ENCODE peak calls at places on chromosomes 3 and 15, in ten cellular contexts. C, E, V, W, T, A, U, L, Y and K are unnamed samples.

GRCh38 chr15:38168472-38169057 is 84.1 kb upstream of the SPRED1 start:
- DNase-seq in C (no peak), L (no peak), V (no peak), Y (no peak), U (no peak), W (no peak), A (no peak), E (no peak), T (no peak), K (no peak)

GRCh38 chr15:28002136-28002861 is 96.8 kb downstream of the OCA2 start:
- DNase-seq in Y (no peak), L (no peak), C (no peak), V (no peak), T (no peak), U (no peak), A (no peak), E (no peak), W (no peak), K (no peak)

GRCh38 chr3:124584552-124585391 is 145.5 kb upstream of the UMPS start:
- DNase-seq in W (peak), T (peak), V (no peak), U (no peak), L (peak), E (peak), A (no peak), Y (peak), C (no peak), K (no peak)

GRCh38 chr3:152269423-152270144 is 855 bp downstream of the MBNL1 start:
- DNase-seq in C (peak), V (peak), L (peak), U (peak), T (peak), Y (no peak), W (peak), E (no peak), A (peak), K (peak)

GRCh38 chr3:103077910-103078309 is 643.1 kb downstream of the ZPLD1 start:
- DNase-seq in W (no peak), A (no peak), L (no peak), C (no peak), T (no peak), U (no peak), E (no peak), Y (no peak), V (no peak), K (no peak)

GRCh38 chr3:72523409-72524172 is 324.7 kb downstream of the SHQ1 start:
- DNase-seq in A (no peak), L (no peak), Y (peak), V (no peak), E (no peak), U (no peak), W (no peak), C (no peak), T (no peak), K (no peak)

GRCh38 chr3:38133557-38134405 is 3.1 kb downstream of the ACAA1 start:
- DNase-seq in V (no peak), T (no peak), W (no peak), C (no peak), E (no peak), L (no peak), A (no peak), Y (no peak), U (no peak), K (no peak)

GRCh38 chr15:68417051-68417450 is 14.9 kb downstream of the ITGA11 start:
- DNase-seq in V (no peak), Y (no peak), E (no peak), A (no peak), T (no peak), U (no peak), C (no peak), L (no peak), W (no peak), K (no peak)

GRCh38 chr3:182241777-182242556 is 530.2 kb downstream of the SOX2 start:
- DNase-seq in L (peak), U (no peak), V (no peak), Y (no peak), E (peak), C (peak), W (peak), A (no peak), T (no peak), K (peak)

GRCh38 chr3:47056705-47057104 is 77.2 kb downstream of the NBEAL2 start:
- DNase-seq in T (no peak), C (no peak), Y (no peak), A (no peak), W (no peak), E (no peak), L (no peak), V (no peak), U (no peak), K (no peak)

GRCh38 chr15:68199340-68199739 is 5.8 kb downstream of the CALML4 start:
- DNase-seq in T (no peak), A (no peak), C (no peak), W (no peak), U (no peak), Y (no peak), V (no peak), E (no peak), L (no peak), K (no peak)

GRCh38 chr3:44048196-44048924 is 193.3 kb upstream of the TOPAZ1 start:
- DNase-seq in A (no peak), V (no peak), E (no peak), C (peak), L (no peak), T (no peak), U (no peak), Y (no peak), W (no peak), K (no peak)

GRCh38 chr3:173398111-173398479 is 551 bp downstream of the NLGN1 start:
- DNase-seq in Y (no peak), W (no peak), T (no peak), C (peak), A (no peak), U (no peak), L (peak), E (no peak), V (no peak), K (peak)

GRCh38 chr15:91553455-91553854 is 300.1 kb upstream of the SLCO3A1 start:
- DNase-seq in Y (no peak), C (no peak), L (no peak), W (no peak), A (no peak), E (no peak), U (no peak), V (no peak), T (no peak), K (no peak)

GRCh38 chr3:111076732-111077131 is 5.1 kb downstream of the NECTIN3 start:
- DNase-seq in U (no peak), T (no peak), W (no peak), V (no peak), C (no peak), Y (no peak), L (no peak), E (no peak), A (no peak), K (no peak)

GRCh38 chr3:190443257-190443656 is 6.4 kb downstream of the TMEM207 start:
- DNase-seq in T (no peak), A (no peak), V (no peak), E (no peak), L (no peak), Y (no peak), W (peak), U (no peak), C (no peak), K (no peak)

GRCh38 chr3:100737334-100737733 is 28.0 kb downstream of the TFG start:
- DNase-seq in E (no peak), A (no peak), W (peak), C (peak), L (peak), Y (peak), T (no peak), V (no peak), U (no peak), K (no peak)

GRCh38 chr3:33544126-33544525 is 103.9 kb upstream of the UBP1 start:
- DNase-seq in L (no peak), V (no peak), Y (no peak), T (no peak), E (no peak), C (no peak), U (peak), W (no peak), A (peak), K (no peak)

GRCh38 chr3:55189359-55189801 is 261.5 kb upstream of the LRTM1 start:
- DNase-seq in W (peak), L (no peak), T (no peak), E (peak), Y (no peak), A (peak), V (peak), U (peak), C (no peak), K (no peak)

GRCh38 chr3:148599478-148599877 is 98.2 kb upstream of the AGTR1 start:
- DNase-seq in L (no peak), Y (no peak), C (no peak), T (no peak), A (no peak), E (no peak), W (no peak), V (no peak), U (no peak), K (no peak)

GRCh38 chr3:136778865-136779264 is 26.7 kb upstream of the STAG1 start:
- DNase-seq in Y (no peak), U (no peak), T (no peak), L (no peak), W (no peak), V (no peak), C (no peak), A (no peak), E (no peak), K (no peak)

GRCh38 chr3:124829819-124830554 is 57.2 kb downstream of the ITGB5 start:
- DNase-seq in W (no peak), A (no peak), L (no peak), V (no peak), E (no peak), U (no peak), Y (no peak), C (no peak), T (no peak), K (no peak)

GRCh38 chr15:76994001-76994400 is 925 bp upstream of the PSTPIP1 start:
- DNase-seq in C (no peak), U (no peak), T (peak), W (no peak), V (no peak), A (no peak), Y (no peak), L (no peak), E (no peak), K (no peak)

GRCh38 chr3:88030200-88030599 is 28.6 kb downstream of the CGGBP1 start:
- DNase-seq in A (no peak), T (no peak), C (no peak), L (no peak), U (no peak), E (no peak), Y (no peak), W (peak), V (no peak), K (no peak)
- H3K4me3 ChIP-seq in A (no peak), T (no peak), C (no peak), L (no peak), U (no peak), E (no peak), Y (no peak), W (no peak), V (no peak), K (no peak)

DNA sequence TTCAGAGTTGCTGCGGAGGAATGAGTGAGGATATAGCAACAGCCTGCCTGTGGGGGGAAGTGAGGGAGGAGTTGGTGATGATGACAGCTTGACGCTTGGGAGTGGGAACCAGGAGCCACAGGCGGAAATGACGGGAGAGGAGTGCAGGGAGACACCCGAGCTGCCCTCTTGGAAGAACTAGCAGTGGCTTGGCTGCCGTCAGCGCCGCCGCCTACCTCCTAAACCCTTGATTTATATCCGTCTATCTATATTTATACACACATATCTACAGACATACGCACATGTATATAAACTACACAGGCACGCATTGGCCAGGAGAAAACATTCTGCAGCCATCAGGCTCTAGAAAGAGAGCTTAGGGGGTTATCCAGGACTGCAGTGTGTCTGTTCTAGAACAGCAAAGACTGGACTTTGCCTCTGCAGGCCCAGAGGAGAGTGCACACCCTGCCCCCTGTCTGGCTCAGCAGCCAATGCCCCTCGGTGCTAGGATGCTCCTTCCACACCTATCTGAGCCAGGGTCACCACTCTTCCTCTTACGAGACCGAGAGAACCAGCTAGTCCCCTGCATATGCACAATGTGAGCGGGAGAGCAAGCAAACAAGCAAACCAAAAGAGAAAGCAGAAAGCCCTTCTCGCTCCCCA is 45.3 kb upstream of the MAGEF1 start:
- DNase-seq in W (peak), Y (no peak), V (no peak), A (peak), T (no peak), U (no peak), L (peak), C (no peak), E (peak), K (peak)
- H3K4me3 ChIP-seq in W (peak), Y (no peak), V (no peak), A (no peak), T (no peak), U (no peak), L (no peak), C (no peak), E (peak), K (peak)

DNA sequence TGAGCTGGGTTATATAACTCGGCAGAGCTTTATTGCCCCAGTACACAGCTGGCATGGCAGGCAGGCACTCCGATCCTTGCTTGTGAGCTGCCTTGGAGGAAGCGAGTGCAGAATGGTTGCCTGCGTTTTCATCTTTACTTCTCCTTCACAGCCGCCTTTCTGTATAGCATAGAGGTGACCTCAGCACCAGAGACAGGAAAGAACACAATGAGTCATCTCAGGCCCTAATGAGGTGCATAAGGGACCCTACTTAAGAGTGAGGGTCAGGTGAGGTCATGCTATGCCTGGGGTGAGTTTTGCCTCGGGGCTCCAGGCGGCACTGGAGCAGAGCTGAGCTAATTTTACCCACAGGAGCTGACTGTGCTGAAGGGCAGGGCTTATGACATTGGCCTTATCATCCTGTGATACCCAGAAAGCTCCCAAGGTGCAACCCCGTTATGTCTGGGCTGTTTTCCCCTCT is 43.5 kb downstream of the LPP start:
- DNase-seq in L (peak), C (no peak), V (no peak), T (no peak), W (no peak), E (no peak), U (no peak), Y (no peak), A (no peak), K (no peak)
- H3K4me3 ChIP-seq in L (no peak), C (no peak), V (no peak), T (no peak), W (no peak), E (no peak), U (no peak), Y (no peak), A (no peak), K (no peak)

GRCh38 chr3:15647629-15648167 is 46.2 kb downstream of the BTD start:
- DNase-seq in W (peak), E (peak), L (no peak), U (peak), Y (no peak), V (peak), T (peak), A (peak), C (peak), K (peak)
- H3K4me3 ChIP-seq in W (no peak), E (peak), L (no peak), U (no peak), Y (no peak), V (no peak), T (peak), A (peak), C (no peak), K (no peak)

GRCh38 chr3:53846134-53846850 is at the start of the genes CHDH and IL17RB:
- DNase-seq in C (no peak), Y (peak), W (no peak), U (no peak), V (no peak), A (no peak), E (no peak), T (peak), L (peak), K (no peak)

GRCh38 chr3:53845881-53846133 is 412 bp downstream of the CHDH start:
- DNase-seq in U (no peak), V (no peak), L (no peak), A (no peak), W (no peak), E (no peak), Y (no peak), T (no peak), C (no peak), K (no peak)

GRCh38 chr3:53844262-53845102 is 1.7 kb downstream of the CHDH start:
- DNase-seq in T (peak), C (no peak), E (no peak), U (no peak), W (no peak), L (no peak), A (no peak), Y (no peak), V (no peak), K (no peak)

GRCh38 chr3:53845103-53845880 is 927 bp downstream of the CHDH start:
- DNase-seq in C (peak), L (peak), W (peak), A (no peak), U (no peak), T (peak), V (no peak), Y (peak), E (no peak), K (no peak)

GRCh38 chr3:53846851-53847155 is 435 bp downstream of the IL17RB start:
- DNase-seq in T (no peak), U (no peak), Y (no peak), L (no peak), W (no peak), V (no peak), A (no peak), E (no peak), C (no peak), K (no peak)
- H3K4me3 ChIP-seq in T (no peak), U (no peak), Y (no peak), L (peak), W (no peak), V (no peak), A (no peak), E (no peak), C (peak), K (no peak)

GRCh38 chr3:31550452-31551251 is 17.9 kb downstream of the STT3B start:
- DNase-seq in T (no peak), W (peak), L (peak), E (no peak), C (no peak), V (no peak), U (no peak), A (no peak), Y (no peak), K (no peak)
- H3K4me3 ChIP-seq in T (no peak), W (no peak), L (no peak), E (no peak), C (no peak), V (no peak), U (no peak), A (no peak), Y (no peak), K (no peak)

DNA sequence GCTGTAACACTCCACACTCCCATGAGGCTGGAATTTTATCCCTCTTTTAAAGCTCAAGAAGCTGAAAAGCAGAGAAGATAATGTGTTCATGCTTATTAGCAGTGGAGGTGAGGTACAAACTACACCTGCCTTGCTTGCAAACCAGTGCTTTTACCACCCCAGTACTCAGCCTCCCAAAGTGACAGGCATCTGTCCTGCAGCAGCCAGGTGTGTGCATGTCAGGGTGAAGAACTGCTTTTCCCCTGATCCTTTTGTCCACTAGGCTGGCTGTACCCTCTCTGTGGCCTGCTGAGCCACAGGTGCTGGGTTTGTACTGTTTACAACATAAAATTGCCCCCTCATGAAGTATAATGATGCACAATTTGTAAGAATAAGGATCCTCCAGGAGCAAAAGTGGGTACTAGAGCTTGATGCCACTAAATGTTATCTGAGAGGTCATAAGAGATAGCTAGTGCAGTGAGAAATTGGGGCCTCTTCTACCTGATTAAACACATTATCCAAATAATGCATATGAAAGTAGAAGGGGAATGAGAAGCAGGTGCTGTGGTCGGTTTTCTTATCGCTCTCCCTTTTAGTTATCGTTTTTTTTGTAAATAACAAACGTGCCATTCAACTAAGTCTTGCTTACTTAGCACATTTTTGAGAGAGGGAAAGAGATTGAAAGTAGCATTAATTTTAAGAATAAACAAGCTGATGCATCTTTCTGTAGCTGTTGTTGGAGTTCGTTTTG is 39.2 kb upstream of the GADL1 start:
- DNase-seq in T (no peak), U (no peak), A (no peak), W (no peak), Y (no peak), V (no peak), L (no peak), E (no peak), C (no peak), K (no peak)
- H3K4me3 ChIP-seq in T (no peak), U (no peak), A (no peak), W (no peak), Y (no peak), V (no peak), L (no peak), E (no peak), C (no peak), K (no peak)

DNA sequence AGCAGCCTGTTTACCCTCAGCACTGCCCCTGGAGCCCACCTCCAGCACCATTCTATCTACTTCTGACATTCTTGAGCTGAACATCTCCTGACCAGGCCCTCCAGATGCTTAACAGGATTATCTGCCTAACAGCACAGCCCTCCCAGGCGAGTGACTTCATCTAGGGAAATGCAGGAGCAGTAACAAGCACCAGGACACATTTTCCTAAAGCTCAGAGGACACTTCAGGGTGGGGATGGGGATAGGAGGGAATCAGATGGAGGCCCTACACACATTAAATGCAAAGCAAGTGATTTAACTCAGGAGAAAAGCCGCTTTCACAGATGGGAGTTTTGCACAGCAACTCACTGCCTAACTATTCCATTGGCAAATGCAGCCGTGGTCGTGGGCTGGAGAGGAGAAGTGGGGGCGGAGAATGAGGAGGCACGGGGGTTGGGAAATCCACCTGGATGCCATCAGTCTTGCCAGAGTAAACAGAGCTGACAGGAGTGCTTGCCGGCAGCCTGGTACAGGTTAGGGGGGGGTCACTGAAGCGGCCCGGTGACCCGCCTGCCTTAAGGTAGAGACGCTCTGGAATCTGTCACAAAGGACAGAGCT is 21.3 kb upstream of the BNC1 start:
- DNase-seq in Y (no peak), T (no peak), C (no peak), W (no peak), U (no peak), E (peak), V (no peak), L (peak), A (no peak), K (no peak)
- H3K4me3 ChIP-seq in Y (no peak), T (no peak), C (no peak), W (no peak), U (no peak), E (peak), V (no peak), L (no peak), A (no peak), K (no peak)